ENCODE peak calls at places on chromosome 11, in six cellular contexts. O, V, F, M, E and W are unnamed samples.

GRCh38 chr11:66334605-66335442 is 1.4 kb downstream of the RIN1 start:
- DNase-seq in O (no peak), V (no peak), F (no peak), M (no peak), E (no peak), W (no peak)

GRCh38 chr11:109658169-109658568 is 236.2 kb downstream of the C11orf87 start:
- DNase-seq in O (no peak), V (no peak), F (no peak), M (no peak), E (no peak), W (no peak)

GRCh38 chr11:109197656-109198055 is 224.3 kb upstream of the C11orf87 start:
- DNase-seq in O (no peak), V (no peak), F (no peak), M (no peak), E (no peak), W (peak)

GRCh38 chr11:127609025-127609788 is 608.6 kb upstream of the KIRREL3 start:
- DNase-seq in O (no peak), V (no peak), F (no peak), M (no peak), E (no peak), W (no peak)

GRCh38 chr11:79242616-79243015 is 198.2 kb downstream of the TENM4 start:
- DNase-seq in O (no peak), V (no peak), F (no peak), M (no peak), E (no peak), W (no peak)

GRCh38 chr11:109040303-109040702 is 375.4 kb downstream of the DDX10 start:
- DNase-seq in O (no peak), V (no peak), F (no peak), M (no peak), E (no peak), W (no peak)

GRCh38 chr11:65947133-65947532 is 1.9 kb downstream of the TSGA10IP start:
- DNase-seq in O (no peak), V (no peak), F (no peak), M (no peak), E (no peak), W (no peak)

GRCh38 chr11:132220464-132220863 is 850.0 kb downstream of the NTM start:
- DNase-seq in O (no peak), V (no peak), F (no peak), M (no peak), E (no peak), W (no peak)

GRCh38 chr11:27388001-27388400 is 25.0 kb upstream of the CCDC34 start:
- DNase-seq in O (no peak), V (no peak), F (no peak), M (no peak), E (no peak), W (no peak)

GRCh38 chr11:3152471-3153110 is 12.5 kb downstream of the OSBPL5 start:
- DNase-seq in O (no peak), V (no peak), F (peak), M (no peak), E (no peak), W (no peak)

GRCh38 chr11:11056316-11056715 is 198.5 kb upstream of the ZBED5 start:
- DNase-seq in O (no peak), V (no peak), F (no peak), M (no peak), E (no peak), W (no peak)

GRCh38 chr11:44950625-44951472 is at the start of gene TP53I11:
- DNase-seq in O (peak), V (peak), F (peak), M (peak), E (peak), W (peak)

GRCh38 chr11:13834463-13834862 is 128.1 kb upstream of the SPON1 start:
- DNase-seq in O (no peak), V (no peak), F (no peak), M (no peak), E (no peak), W (peak)

GRCh38 chr11:71539017-71539416 is 1.2 kb downstream of the KRTAP5-8 start:
- DNase-seq in O (no peak), V (no peak), F (no peak), M (no peak), E (no peak), W (no peak)

GRCh38 chr11:76664578-76665061 is 5.9 kb downstream of the LRRC32 start:
- DNase-seq in O (no peak), V (no peak), F (no peak), M (no peak), E (no peak), W (peak)

GRCh38 chr11:26109658-26110393 is 222.1 kb upstream of the ANO3 start:
- DNase-seq in O (no peak), V (no peak), F (no peak), M (no peak), E (no peak), W (no peak)

GRCh38 chr11:18927550-18928322 is 11.5 kb downstream of the MRGPRX1 start:
- DNase-seq in O (no peak), V (no peak), F (no peak), M (no peak), E (no peak), W (no peak)

GRCh38 chr11:119578466-119579220 is 150.4 kb downstream of the NECTIN1 start:
- DNase-seq in O (no peak), V (no peak), F (no peak), M (no peak), E (no peak), W (no peak)

GRCh38 chr11:111639226-111639925 is 37.1 kb downstream of the SIK2 start:
- DNase-seq in O (no peak), V (no peak), F (no peak), M (no peak), E (no peak), W (no peak)

GRCh38 chr11:74492974-74493815 is at the start of gene LIPT2:
- DNase-seq in O (peak), V (peak), F (peak), M (peak), E (peak), W (peak)

GRCh38 chr11:43517518-43517917 is 158.8 kb downstream of the TTC17 start:
- DNase-seq in O (no peak), V (no peak), F (no peak), M (no peak), E (no peak), W (no peak)

GRCh38 chr11:70568504-70569172 is 170.3 kb downstream of the CTTN start:
- DNase-seq in O (peak), V (no peak), F (peak), M (peak), E (no peak), W (peak)

GRCh38 chr11:129620705-129621104 is 194.9 kb upstream of the TMEM45B start:
- DNase-seq in O (no peak), V (no peak), F (no peak), M (no peak), E (no peak), W (no peak)

GRCh38 chr11:57744386-57744785 is 3.1 kb downstream of the SELENOH start:
- DNase-seq in O (no peak), V (no peak), F (no peak), M (no peak), E (no peak), W (no peak)

GRCh38 chr11:66015936-66016792 is 4.4 kb downstream of the CST6 start:
- DNase-seq in O (no peak), V (no peak), F (no peak), M (no peak), E (no peak), W (no peak)

GRCh38 chr11:109970516-109971183 is 122.5 kb upstream of the ZC3H12C start:
- DNase-seq in O (no peak), V (peak), F (no peak), M (no peak), E (no peak), W (no peak)

GRCh38 chr11:109320595-109320994 is 101.4 kb upstream of the C11orf87 start:
- DNase-seq in O (no peak), V (no peak), F (no peak), M (no peak), E (no peak), W (no peak)